ENCODE peak calls at places on chromosomes 16 and 17, in six cellular contexts. E is thyroid gland, G is A549, K is IMR-90, O is heart left ventricle, D is heart right ventricle. I is an unnamed sample.

GRCh38 chr17:9488556-9488955 is 87.1 kb downstream of the STX8 start:
- DNase-seq in E (no peak), G (no peak), D (no peak), O (no peak), K (peak), I (no peak)

GRCh38 chr16:23081675-23082119 is 67.6 kb downstream of the USP31 start:
- DNase-seq in G (peak), E (no peak), K (peak), O (no peak), D (no peak), I (no peak)

GRCh38 chr17:61410100-61410551 is 10.5 kb downstream of the TBX2 start:
- DNase-seq in E (no peak), D (no peak), O (no peak), K (no peak), G (no peak), I (no peak)

GRCh38 chr16:68310441-68311315 is at the start of the genes PRMT7 and SLC7A6OS:
- DNase-seq in O (peak), G (peak), K (peak), E (peak), D (peak), I (peak)

GRCh38 chr17:76506408-76507328 is 5.4 kb upstream of the RHBDF2 start:
- DNase-seq in G (peak), D (peak), O (peak), E (peak), K (peak), I (peak)

GRCh38 chr17:40548982-40549680 is 16.1 kb downstream of the CCR7 start:
- DNase-seq in E (peak), D (no peak), G (peak), K (peak), O (no peak), I (peak)

GRCh38 chr17:20944014-20944905 is 98.6 kb downstream of the USP22 start:
- DNase-seq in O (peak), D (no peak), G (no peak), K (no peak), E (peak), I (no peak)

GRCh38 chr17:13749566-13750235 is 148.0 kb upstream of the HS3ST3A1 start:
- DNase-seq in K (no peak), E (no peak), O (no peak), D (no peak), G (no peak), I (no peak)

GRCh38 chr16:6616746-6617145 is 715.9 kb upstream of the RBFOX1 start:
- DNase-seq in D (no peak), G (no peak), E (no peak), O (no peak), K (no peak), I (no peak)

GRCh38 chr17:39740357-39741111 is 2.8 kb downstream of the GRB7 start:
- DNase-seq in G (peak), E (peak), K (peak), O (no peak), D (no peak), I (peak)

GRCh38 chr17:18977646-18978045 is 25.7 kb downstream of the SLC5A10 start:
- DNase-seq in D (no peak), G (no peak), E (no peak), K (no peak), O (no peak), I (no peak)

GRCh38 chr17:7328840-7329359 is at the start of gene NEURL4:
- DNase-seq in D (no peak), E (no peak), O (peak), K (no peak), G (no peak), I (no peak)
- TF ChIP-seq CTCF in D (no peak), E (no peak), O (no peak), K (no peak), G (no peak), I (no peak)

DNA sequence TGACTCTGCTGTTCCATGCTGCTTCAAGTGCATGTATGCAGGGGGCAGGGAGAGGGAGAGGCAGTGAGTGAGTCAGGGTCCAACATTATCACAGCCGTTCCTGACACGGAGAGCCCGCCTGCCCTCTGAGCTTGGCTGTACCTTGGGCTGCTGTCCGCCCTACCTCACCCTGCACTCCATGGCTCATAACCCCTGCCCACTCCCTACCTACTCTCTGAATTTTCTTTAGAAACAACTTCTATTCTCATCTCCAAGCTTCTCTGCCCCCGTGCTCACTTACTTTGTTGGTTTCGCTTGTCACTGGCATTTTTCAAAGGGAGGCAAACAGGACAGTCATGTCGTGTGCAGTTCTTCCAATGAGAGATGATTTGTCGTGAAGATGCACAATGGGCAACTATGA is 74.4 kb upstream of the TRAP1 start:
- DNase-seq in O (no peak), K (no peak), E (no peak), G (no peak), D (no peak), I (no peak)
- H3K4me3 ChIP-seq in O (no peak), K (no peak), E (no peak), G (no peak), D (no peak), I (no peak)

DNA sequence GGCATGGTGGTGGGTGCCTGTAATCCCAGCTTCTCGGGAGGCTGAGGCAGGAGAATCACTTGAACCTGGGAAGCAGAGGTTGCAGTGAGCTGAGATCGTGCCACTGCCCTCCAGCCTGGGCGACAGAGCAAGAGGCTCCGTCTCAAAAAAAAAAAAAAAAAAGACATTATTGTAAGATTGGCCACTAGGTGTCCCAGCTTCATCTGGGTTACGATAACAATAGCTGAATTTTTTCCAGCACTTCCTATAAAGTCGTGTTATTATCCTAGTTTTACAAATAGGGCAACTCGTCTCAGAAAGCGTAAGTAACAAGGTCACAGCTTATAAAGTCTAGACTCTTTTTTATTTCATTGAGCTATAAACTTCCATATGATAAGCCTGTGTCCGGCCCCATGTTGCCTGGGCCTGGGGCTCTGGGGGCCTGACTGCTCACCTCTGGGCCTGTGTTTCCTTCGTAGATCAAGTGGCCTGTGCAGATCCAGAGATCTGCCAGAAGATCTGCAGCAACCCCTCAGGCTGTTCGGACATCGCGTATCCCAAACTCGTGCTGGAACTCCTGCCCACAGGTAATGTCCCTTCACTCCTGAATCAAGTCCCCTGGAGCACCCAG is 60.5 kb downstream of the SLC5A11 start:
- DNase-seq in G (no peak), O (no peak), E (no peak), K (peak), D (no peak), I (no peak)
- TF ChIP-seq CTCF in G (peak), O (peak), E (peak), K (peak), D (peak), I (no peak)

GRCh38 chr17:59331929-59332889 is 754 bp downstream of the YPEL2 start:
- DNase-seq in E (peak), D (peak), G (no peak), O (peak), K (no peak), I (peak)

GRCh38 chr17:59332890-59333377 is 1.5 kb downstream of the YPEL2 start:
- DNase-seq in D (peak), O (peak), G (no peak), K (peak), E (no peak), I (peak)

GRCh38 chr17:59331129-59331928 is at the start of gene YPEL2:
- DNase-seq in E (peak), D (peak), O (peak), K (peak), G (peak), I (peak)

GRCh38 chr17:59335685-59336084 is 4.2 kb downstream of the YPEL2 start:
- DNase-seq in G (no peak), E (no peak), O (no peak), D (no peak), K (no peak), I (no peak)

DNA sequence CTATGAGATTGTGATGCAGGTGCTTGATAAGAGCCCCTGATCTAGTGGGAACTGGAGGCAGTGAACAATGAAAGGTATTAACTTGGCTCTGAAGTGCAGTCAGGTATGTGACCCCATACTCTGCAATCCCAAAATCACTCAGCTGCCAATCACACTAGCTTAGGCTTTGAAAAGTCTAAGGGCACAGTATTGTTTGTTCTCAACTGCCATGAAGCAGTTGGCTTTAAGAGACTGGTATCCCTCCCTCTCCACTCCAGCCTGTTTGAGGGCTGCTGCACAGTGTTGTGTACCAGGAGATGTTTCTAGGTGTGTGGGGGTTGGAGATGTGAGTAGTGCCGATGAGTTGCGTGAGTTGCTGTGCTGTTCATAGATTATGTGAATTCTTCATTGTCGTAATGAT is 2.4 kb downstream of the YPEL2 start:
- DNase-seq in E (no peak), K (no peak), G (no peak), D (no peak), O (no peak), I (no peak)
- H3K4me3 ChIP-seq in E (no peak), K (no peak), G (no peak), D (peak), O (peak), I (no peak)

GRCh38 chr17:50696365-50696879 is 11.3 kb downstream of the ANKRD40 start:
- DNase-seq in G (no peak), D (no peak), K (no peak), O (no peak), E (no peak), I (no peak)

GRCh38 chr17:50693041-50693682 is 14.6 kb downstream of the ANKRD40 start:
- DNase-seq in O (no peak), G (peak), D (no peak), K (peak), E (no peak), I (no peak)

GRCh38 chr17:50697076-50697475 is 10.6 kb downstream of the ANKRD40 start:
- DNase-seq in O (no peak), K (no peak), G (no peak), E (no peak), D (no peak), I (no peak)

GRCh38 chr17:50699410-50699809 is 8.3 kb downstream of the ANKRD40 start:
- DNase-seq in E (no peak), G (no peak), K (no peak), D (no peak), O (no peak), I (no peak)

GRCh38 chr17:50697663-50698272 is 9.9 kb downstream of the ANKRD40 start:
- DNase-seq in K (no peak), E (no peak), G (no peak), D (no peak), O (no peak), I (no peak)
- TF ChIP-seq CTCF in K (no peak), E (no peak), G (peak), D (no peak), O (no peak), I (no peak)

GRCh38 chr16:28912558-28912957 is 12.5 kb downstream of the RABEP2 start:
- DNase-seq in D (no peak), K (no peak), E (no peak), O (no peak), G (no peak), I (no peak)
- H3K4me3 ChIP-seq in D (no peak), K (no peak), E (no peak), O (no peak), G (no peak), I (no peak)

GRCh38 chr16:87352818-87353217 is 30.8 kb downstream of the FBXO31 start:
- DNase-seq in D (no peak), K (no peak), G (no peak), E (no peak), O (no peak), I (no peak)
- TF ChIP-seq CTCF in D (no peak), K (no peak), G (no peak), E (no peak), O (no peak), I (no peak)

GRCh38 chr17:8082312-8082711 is 5.2 kb downstream of the ALOX12B start:
- DNase-seq in D (no peak), K (no peak), G (no peak), O (no peak), E (no peak), I (no peak)

GRCh38 chr17:8079291-8080207 is 8.0 kb downstream of the ALOX12B start:
- DNase-seq in O (peak), G (peak), D (peak), E (peak), K (peak), I (peak)

GRCh38 chr17:8081876-8082275 is 5.6 kb downstream of the ALOX12B start:
- DNase-seq in E (no peak), K (no peak), D (no peak), O (no peak), G (no peak), I (no peak)

GRCh38 chr17:8080799-8081219 is 6.7 kb downstream of the ALOX12B start:
- DNase-seq in D (no peak), E (no peak), O (no peak), K (no peak), G (no peak), I (no peak)

GRCh38 chr17:8080208-8080798 is 7.2 kb downstream of the ALOX12B start:
- DNase-seq in D (no peak), E (no peak), O (no peak), K (no peak), G (no peak), I (no peak)
- H3K4me3 ChIP-seq in D (peak), E (no peak), O (peak), K (peak), G (peak), I (no peak)